ENCODE peak calls at places on chromosomes 2 and 18, in ten cellular contexts. Q, V, G, C, Z, I, N, X, M and D are unnamed samples.

GRCh38 chr2:85413592-85414421 is 3.6 kb upstream of the CAPG start:
- DNase-seq in G (peak; percentile 79), I (peak; percentile 47), C (no peak), M (no peak), Z (no peak), X (peak; percentile 23), N (no peak), V (no peak), Q (peak; percentile 41), D (no peak)

GRCh38 chr2:237113026-237113810 is 27.5 kb downstream of the COPS8 start:
- DNase-seq in V (no peak), Q (no peak), M (no peak), N (no peak), Z (no peak), G (no peak), X (no peak), I (no peak), C (no peak), D (no peak)

GRCh38 chr2:3277748-3278520 is 99.7 kb downstream of the EIPR1 start:
- DNase-seq in Q (no peak), G (no peak), X (no peak), M (no peak), I (no peak), V (no peak), N (no peak), Z (no peak), C (no peak), D (peak; percentile 72)

GRCh38 chr2:26685943-26686839 is 6.3 kb upstream of the KCNK3 start:
- DNase-seq in V (no peak), N (peak; percentile 9), M (no peak), G (no peak), Z (no peak), X (peak; percentile 32), I (no peak), Q (no peak), C (no peak), D (peak; percentile 62)

GRCh38 chr2:118121101-118121500 is 32.8 kb downstream of the INSIG2 start:
- DNase-seq in Q (no peak), I (peak; percentile 8), Z (no peak), V (no peak), M (no peak), N (peak; percentile 23), G (no peak), C (no peak), X (no peak), D (no peak)

GRCh38 chr2:28411166-28411755 is 18.6 kb downstream of the FOSL2 start:
- DNase-seq in N (no peak), X (no peak), M (no peak), I (no peak), V (no peak), Z (no peak), Q (no peak), C (no peak), G (no peak), D (no peak)

GRCh38 chr2:121755237-121756111 is at the start of gene TSN:
- DNase-seq in V (peak; percentile 76), N (peak; percentile 98), G (peak; percentile 98), Q (peak; percentile 89), X (peak; percentile 98), C (peak; percentile 97), M (peak; percentile 70), Z (peak; percentile 85), I (peak; percentile 98), D (peak; percentile 99)

GRCh38 chr2:42568431-42569115 is at the start of gene MTA3:
- DNase-seq in N (peak; percentile 20), I (peak; percentile 58), Z (no peak), C (peak; percentile 27), Q (no peak), V (no peak), X (peak; percentile 77), G (peak; percentile 64), M (no peak), D (no peak)

GRCh38 chr2:207331674-207332073 is 165.9 kb upstream of the KLF7 start:
- DNase-seq in M (no peak), I (no peak), Z (no peak), Q (no peak), X (no peak), N (no peak), V (no peak), G (no peak), C (no peak), D (no peak)

GRCh38 chr2:132417430-132418035 is 928 bp downstream of the GPR39 start:
- DNase-seq in N (no peak), X (no peak), M (no peak), Q (no peak), I (no peak), G (no peak), Z (no peak), C (no peak), V (no peak), D (no peak)

GRCh38 chr2:229714736-229715541 is 584 bp upstream of the DNER start:
- DNase-seq in C (peak; percentile 26), Q (peak; percentile 57), V (no peak), M (no peak), X (peak; percentile 87), N (peak; percentile 55), I (peak; percentile 73), G (peak; percentile 43), Z (no peak), D (peak; percentile 94)

GRCh38 chr2:142755191-142755590 is 122.3 kb upstream of the KYNU start:
- DNase-seq in Q (peak; percentile 36), X (no peak), N (no peak), C (no peak), I (no peak), M (no peak), Z (no peak), G (no peak), V (no peak), D (no peak)

GRCh38 chr2:79432731-79433146 is 80.1 kb upstream of the CTNNA2 start:
- DNase-seq in V (no peak), X (no peak), C (peak; percentile 28), Q (no peak), M (no peak), I (no peak), Z (no peak), N (no peak), G (no peak), D (no peak)

GRCh38 chr2:203909192-203909945 is 27.2 kb upstream of the ICOS start:
- DNase-seq in Q (peak; percentile 56), I (peak; percentile 81), V (peak; percentile 23), N (peak; percentile 67), G (peak; percentile 10), M (peak; percentile 23), X (peak; percentile 47), C (peak; percentile 41), Z (peak; percentile 32), D (no peak)

GRCh38 chr2:114442545-114442944 is at the start of gene DPP10:
- DNase-seq in Q (no peak), G (peak; percentile 2), V (no peak), M (no peak), X (peak; percentile 83), C (peak; percentile 13), I (peak; percentile 0), N (peak; percentile 26), Z (no peak), D (no peak)

GRCh38 chr2:96897491-96898134 is 27.7 kb upstream of the SEMA4C start:
- DNase-seq in Z (no peak), N (no peak), X (no peak), I (peak; percentile 20), C (no peak), M (no peak), G (no peak), V (no peak), Q (peak; percentile 46), D (no peak)

DNA sequence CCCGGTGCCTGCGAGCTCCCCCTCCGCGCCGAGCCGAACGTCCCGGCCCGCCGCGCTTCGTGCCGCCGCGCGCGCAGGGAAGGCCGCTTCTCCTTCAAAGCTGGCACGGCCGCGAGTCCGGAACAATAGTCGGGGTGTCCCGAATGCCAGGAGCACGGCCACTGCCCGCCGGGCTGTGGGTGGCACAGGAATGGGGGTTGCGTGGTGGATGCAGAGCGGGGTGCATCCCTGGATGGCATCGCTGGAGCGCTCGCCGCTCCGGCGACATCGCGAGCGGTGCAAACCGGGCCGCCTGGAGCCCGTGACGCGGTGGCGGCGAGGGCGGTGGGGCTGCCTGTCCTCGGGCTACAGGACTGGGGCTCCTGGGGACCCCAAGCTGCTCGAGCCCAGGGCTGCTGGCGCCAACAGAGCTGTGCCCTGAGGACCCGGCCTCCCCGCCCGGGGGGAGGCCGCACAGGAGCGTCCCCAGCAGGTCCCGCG is 1.1 kb upstream of the SATB2 start:
- DNase-seq in X (no peak), Q (no peak), C (no peak), N (peak; percentile 29), Z (no peak), I (peak; percentile 31), G (peak; percentile 50), V (no peak), M (no peak), D (no peak)
- TF ChIP-seq CTCF in X (peak; percentile 5), Q (no peak), C (no peak), N (peak; percentile 15), Z (no peak), I (no peak), G (no peak), V (no peak), M (no peak), D (no peak)

DNA sequence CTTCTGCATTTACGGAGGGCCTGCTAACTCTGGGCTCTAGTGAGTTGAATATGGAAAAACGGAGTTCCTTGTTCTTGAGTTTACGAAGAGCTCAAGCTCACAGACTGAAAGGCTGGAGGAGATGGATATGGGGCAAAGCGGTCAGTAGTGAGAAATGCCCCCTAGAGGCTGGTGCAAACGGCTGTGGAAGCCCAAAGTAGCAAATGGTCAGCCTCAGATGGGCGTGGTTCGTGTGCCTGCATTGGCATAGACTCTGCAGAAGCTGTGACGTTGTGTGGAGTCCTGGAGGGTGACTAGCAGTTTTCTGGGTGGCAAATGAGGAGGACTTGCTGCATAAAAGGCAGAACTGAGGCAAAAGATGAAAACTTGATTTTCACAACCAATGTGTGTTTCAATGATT is 93.6 kb upstream of the TWIST2 start:
- DNase-seq in G (peak; percentile 30), X (no peak), Z (no peak), M (no peak), N (peak; percentile 28), Q (no peak), I (no peak), C (no peak), V (no peak), D (no peak)
- TF ChIP-seq CTCF in G (peak; percentile 54), X (peak; percentile 33), Z (peak; percentile 17), M (peak; percentile 32), N (peak; percentile 52), Q (no peak), I (peak; percentile 19), C (peak; percentile 38), V (peak; percentile 20), D (no peak)

DNA sequence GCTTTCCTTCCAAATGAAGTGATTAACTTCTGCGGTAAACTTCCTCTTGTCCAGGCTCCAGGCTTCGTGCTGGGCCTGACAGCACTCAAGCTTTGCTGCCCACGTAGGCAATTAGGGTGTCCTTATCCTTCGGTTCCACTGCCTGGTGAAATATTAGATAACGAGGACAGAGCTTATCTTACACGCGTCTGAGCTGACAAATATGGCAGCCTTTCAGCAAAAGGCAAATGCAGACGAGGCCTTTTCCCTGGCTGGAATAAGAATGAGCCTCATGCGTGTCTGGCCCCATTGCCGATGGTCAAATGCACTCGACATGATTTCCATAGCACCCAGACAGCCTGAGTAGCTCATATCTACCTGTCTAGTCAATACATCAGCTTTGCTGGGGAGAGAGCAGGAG is 141.5 kb downstream of the FAM210A start:
- DNase-seq in I (no peak), Q (no peak), C (no peak), Z (no peak), M (no peak), N (no peak), X (peak; percentile 60), V (no peak), G (no peak), D (no peak)
- TF ChIP-seq CTCF in I (no peak), Q (no peak), C (no peak), Z (no peak), M (no peak), N (no peak), X (no peak), V (no peak), G (no peak), D (no peak)

GRCh38 chr2:202149155-202149762 is 76.2 kb downstream of the KIAA2012 start:
- DNase-seq in V (no peak), Z (no peak), N (no peak), C (no peak), M (no peak), I (peak; percentile 90), X (peak; percentile 18), G (no peak), Q (peak; percentile 90), D (no peak)
- TF ChIP-seq CTCF in V (peak; percentile 8), Z (no peak), N (no peak), C (no peak), M (no peak), I (no peak), X (no peak), G (no peak), Q (no peak), D (peak; percentile 39)